ENCODE peak calls at places on chromosomes 3 and 15, in eight cellular contexts. C is fibroblast of mammary gland; P is GM12864; O is CD8-positive, alpha-beta T cell; E is transverse colon; T is endodermal cell; N is colonic mucosa; X is activated B cell treated with CpG ODN at 0.5 μM for 24 hours. M is an unnamed sample.

GRCh38 chr15:40232625-40233070 is 6.2 kb upstream of the PAK6 start:
- DNase-seq in P (no peak), C (peak; percentile 14), X (no peak), N (no peak), E (no peak), T (peak; percentile 46), O (no peak), M (no peak)

GRCh38 chr3:9808345-9809037 is 1.6 kb upstream of the TTLL3 start:
- DNase-seq in C (peak; percentile 44), T (peak; percentile 85), X (no peak), O (no peak), N (no peak), E (peak; percentile 36), P (no peak), M (peak; percentile 46)

GRCh38 chr3:25592510-25592968 is 72.2 kb downstream of the TOP2B start:
- DNase-seq in N (no peak), P (no peak), C (peak; percentile 84), O (no peak), T (peak; percentile 75), E (no peak), X (no peak), M (no peak)

GRCh38 chr3:184218814-184219213 is 10.6 kb upstream of the VWA5B2 start:
- DNase-seq in E (no peak), T (no peak), X (no peak), P (no peak), O (no peak), N (no peak), C (no peak), M (no peak)

GRCh38 chr3:69712933-69713332 is 26.3 kb upstream of the MITF start:
- DNase-seq in C (peak; percentile 56), T (no peak), P (no peak), X (no peak), E (no peak), N (no peak), O (no peak), M (no peak)

GRCh38 chr3:66033241-66034138 is 5.2 kb downstream of the MAGI1 start:
- DNase-seq in T (peak; percentile 45), X (no peak), O (no peak), C (no peak), E (no peak), N (no peak), P (no peak), M (peak; percentile 42)

GRCh38 chr3:138127636-138128365 is 4.4 kb downstream of the A4GNT start:
- DNase-seq in T (no peak), P (no peak), X (no peak), O (no peak), N (no peak), C (no peak), E (no peak), M (no peak)

GRCh38 chr3:134937256-134938023 is 142.4 kb downstream of the EPHB1 start:
- DNase-seq in C (peak; percentile 8), X (no peak), T (peak; percentile 91), O (no peak), E (no peak), N (no peak), P (no peak), M (no peak)

GRCh38 chr3:45171283-45171682 is 25.1 kb upstream of the CDCP1 start:
- DNase-seq in X (no peak), T (no peak), C (no peak), O (no peak), N (no peak), P (no peak), E (no peak), M (no peak)

GRCh38 chr3:66744986-66745385 is 244.2 kb upstream of the LRIG1 start:
- DNase-seq in T (no peak), N (no peak), E (no peak), X (no peak), P (no peak), C (no peak), O (no peak), M (no peak)

GRCh38 chr3:183158552-183159006 is 4.0 kb downstream of the LAMP3 start:
- DNase-seq in C (peak; percentile 69), X (no peak), P (peak; percentile 90), N (no peak), T (peak; percentile 59), E (no peak), O (no peak), M (peak; percentile 90)

GRCh38 chr3:137764001-137764433 is at the start of gene SOX14:
- DNase-seq in T (peak; percentile 98), O (no peak), X (no peak), E (peak; percentile 35), C (no peak), N (peak; percentile 57), P (no peak), M (peak; percentile 29)

GRCh38 chr15:99566157-99566900 is 545 bp downstream of the MEF2A start:
- DNase-seq in P (no peak), N (peak; percentile 36), O (no peak), E (peak; percentile 41), X (peak; percentile 55), C (no peak), T (peak; percentile 72), M (peak; percentile 52)

DNA sequence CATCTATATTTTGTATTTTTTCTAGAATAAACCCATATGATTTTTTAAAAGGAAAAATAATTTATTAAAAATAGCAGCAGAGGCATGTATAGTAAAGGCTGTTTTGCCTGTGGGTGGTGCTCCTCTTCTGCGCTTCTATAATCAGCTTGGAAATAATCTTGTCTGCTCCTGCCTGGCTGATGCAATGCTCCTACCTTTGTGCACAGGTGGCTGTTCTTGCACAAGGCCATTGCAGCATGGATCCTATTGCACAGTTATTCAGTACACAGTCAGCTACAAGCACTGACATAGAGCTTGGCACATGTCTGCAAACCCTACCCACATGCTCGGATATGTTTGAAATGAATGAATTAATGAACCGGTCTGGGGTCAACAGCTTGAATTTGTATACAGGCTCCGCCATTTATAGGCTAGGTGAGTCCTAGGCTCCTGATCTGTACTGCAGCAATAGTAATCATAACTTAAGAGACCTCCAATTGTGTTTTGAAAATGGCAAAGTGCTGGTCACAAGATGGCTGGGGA is 652 bp upstream of the RTP1 start:
- DNase-seq in C (no peak), P (no peak), E (no peak), O (no peak), X (no peak), T (no peak), N (no peak), M (no peak)
- TF ChIP-seq CTCF in C (no peak), P (no peak), E (no peak), O (no peak), X (no peak), T (no peak), N (no peak), M (no peak)

GRCh38 chr15:66007663-66008262 is 138.5 kb downstream of the RAB11A start:
- DNase-seq in X (no peak), T (no peak), O (no peak), E (no peak), C (no peak), P (no peak), N (peak; percentile 32), M (no peak)
- TF ChIP-seq CTCF in X (no peak), T (peak; percentile 48), O (no peak), E (no peak), C (peak; percentile 10), P (peak; percentile 45), N (no peak), M (no peak)

GRCh38 chr3:112582242-112582874 is 20.5 kb downstream of the SLC35A5 start:
- DNase-seq in E (no peak), N (no peak), P (no peak), C (peak; percentile 84), O (no peak), X (no peak), T (peak; percentile 60), M (no peak)
- TF ChIP-seq CTCF in E (peak; percentile 42), N (no peak), P (peak; percentile 59), C (peak; percentile 70), O (peak; percentile 38), X (peak; percentile 59), T (peak; percentile 80), M (peak; percentile 73)

GRCh38 chr3:109050591-109051167 is 67.3 kb downstream of the MORC1 start:
- DNase-seq in O (no peak), C (peak; percentile 18), E (peak; percentile 26), T (peak; percentile 56), X (no peak), P (peak; percentile 29), N (peak; percentile 23), M (peak; percentile 29)
- TF ChIP-seq CTCF in O (peak; percentile 41), C (peak; percentile 48), E (peak; percentile 63), T (peak; percentile 84), X (peak; percentile 34), P (peak; percentile 68), N (peak; percentile 57), M (peak; percentile 65)

M was measured in GM10248.